ENCODE peak calls at places on chromosome 17, in four cellular contexts. One of them, this sample, is unnamed.

GRCh38 chr17:50203589-50204345 is 2.3 kb upstream of the COL1A1 start:
- DNase-seq in body of pancreas: no peak
- DNase-seq in effector CD4-positive, alpha-beta T cell: no peak
- DNase-seq in stimulated activated CD4-positive, alpha-beta T cell treated with anti-CD3 and anti-CD28 coated beads, Interleukin-15, amount 100 ng/mL, for 24 hours: no peak
- DNase-seq in this sample: no peak

GRCh38 chr17:36972186-36972686 is 23.5 kb downstream of the AATF start:
- DNase-seq in body of pancreas: no peak
- DNase-seq in effector CD4-positive, alpha-beta T cell: no peak
- DNase-seq in stimulated activated CD4-positive, alpha-beta T cell treated with anti-CD3 and anti-CD28 coated beads, Interleukin-15, amount 100 ng/mL, for 24 hours: no peak
- DNase-seq in this sample: no peak

GRCh38 chr17:80023261-80024205 is 12.1 kb downstream of the TBC1D16 start:
- DNase-seq in body of pancreas: no peak
- DNase-seq in effector CD4-positive, alpha-beta T cell: no peak
- DNase-seq in stimulated activated CD4-positive, alpha-beta T cell treated with anti-CD3 and anti-CD28 coated beads, Interleukin-15, amount 100 ng/mL, for 24 hours: no peak
- DNase-seq in this sample: no peak

GRCh38 chr17:29059281-29059680 is 16.3 kb downstream of the PIPOX start:
- DNase-seq in body of pancreas: no peak
- DNase-seq in effector CD4-positive, alpha-beta T cell: no peak
- DNase-seq in stimulated activated CD4-positive, alpha-beta T cell treated with anti-CD3 and anti-CD28 coated beads, Interleukin-15, amount 100 ng/mL, for 24 hours: no peak
- DNase-seq in this sample: no peak

GRCh38 chr17:79789943-79790804 is 6.7 kb downstream of the CBX8 start:
- DNase-seq in body of pancreas: peak
- DNase-seq in effector CD4-positive, alpha-beta T cell: no peak
- DNase-seq in stimulated activated CD4-positive, alpha-beta T cell treated with anti-CD3 and anti-CD28 coated beads, Interleukin-15, amount 100 ng/mL, for 24 hours: no peak
- DNase-seq in this sample: no peak

GRCh38 chr17:2170023-2170422 is 115.1 kb downstream of the HIC1 start:
- DNase-seq in body of pancreas: no peak
- DNase-seq in effector CD4-positive, alpha-beta T cell: no peak
- DNase-seq in stimulated activated CD4-positive, alpha-beta T cell treated with anti-CD3 and anti-CD28 coated beads, Interleukin-15, amount 100 ng/mL, for 24 hours: peak
- DNase-seq in this sample: peak

GRCh38 chr17:80969030-80969673 is 22.5 kb upstream of the CHMP6 start:
- DNase-seq in body of pancreas: no peak
- DNase-seq in effector CD4-positive, alpha-beta T cell: no peak
- DNase-seq in stimulated activated CD4-positive, alpha-beta T cell treated with anti-CD3 and anti-CD28 coated beads, Interleukin-15, amount 100 ng/mL, for 24 hours: no peak
- DNase-seq in this sample: no peak

GRCh38 chr17:76865174-76865573 is 3.0 kb upstream of the MGAT5B start:
- DNase-seq in body of pancreas: no peak
- DNase-seq in effector CD4-positive, alpha-beta T cell: no peak
- DNase-seq in stimulated activated CD4-positive, alpha-beta T cell treated with anti-CD3 and anti-CD28 coated beads, Interleukin-15, amount 100 ng/mL, for 24 hours: no peak
- DNase-seq in this sample: no peak

GRCh38 chr17:45146616-45147101 is 1.6 kb upstream of the HEXIM1 start:
- DNase-seq in body of pancreas: peak
- DNase-seq in effector CD4-positive, alpha-beta T cell: no peak
- DNase-seq in stimulated activated CD4-positive, alpha-beta T cell treated with anti-CD3 and anti-CD28 coated beads, Interleukin-15, amount 100 ng/mL, for 24 hours: peak
- DNase-seq in this sample: no peak

This sample was measured in CD8-positive, alpha-beta T cell.